ENCODE peak calls at places on chromosomes 5 and 9, in seven cellular contexts. G is GDM1; P is left kidney; N is activated T-cell treated with anti-CD3 and anti-CD28 coated beads for 24 hours; Y is glutamatergic neuron; W is stimulated activated CD4-positive, alpha-beta T cell treated with anti-CD3 and anti-CD28 coated beads, Interleukin-2, amount 100 ng/mL, for 4 hours; B is stimulated activated naive B cell treated with anti-CD40 and anti-IgM and Interleukin-4, amounts not matched to agents 10 μg/mL and 1 μg/mL and 100 μg/mL, for 72 hours. D is an unnamed sample.

GRCh38 chr5:125455041-125455440 is 708.6 kb upstream of the ZNF608 start:
- DNase-seq in P (no peak), W (no peak), Y (no peak), N (no peak), B (no peak), G (no peak), D (no peak)

GRCh38 chr9:120478208-120478607 is 101.8 kb downstream of the CDK5RAP2 start:
- DNase-seq in P (no peak), Y (no peak), B (no peak), N (no peak), G (no peak), W (no peak), D (no peak)

GRCh38 chr5:56814361-56814962 is 887 bp upstream of the MAP3K1 start:
- DNase-seq in G (no peak), W (no peak), N (no peak), Y (no peak), B (no peak), P (peak; percentile 74), D (no peak)

GRCh38 chr5:99122976-99123375 is 194.2 kb upstream of the CHD1 start:
- DNase-seq in W (no peak), B (no peak), P (no peak), Y (no peak), G (no peak), N (no peak), D (no peak)

GRCh38 chr5:157651623-157652376 is 438 bp downstream of the SOX30 start:
- DNase-seq in W (peak; percentile 75), B (peak; percentile 87), Y (peak; percentile 73), G (no peak), P (peak; percentile 93), N (peak; percentile 70), D (peak; percentile 11)

GRCh38 chr9:70609542-70610286 is 195.3 kb upstream of the KLF9 start:
- DNase-seq in P (no peak), W (no peak), Y (no peak), B (no peak), G (no peak), N (no peak), D (no peak)

GRCh38 chr9:108182950-108183381 is 672.8 kb downstream of the ACTL7B start:
- DNase-seq in Y (no peak), N (no peak), B (peak; percentile 77), P (no peak), G (no peak), W (no peak), D (no peak)

GRCh38 chr9:132288371-132288770 is 66.4 kb downstream of the SETX start:
- DNase-seq in P (no peak), W (no peak), G (no peak), B (no peak), N (no peak), Y (no peak), D (no peak)

GRCh38 chr5:1510151-1510561 is 13.6 kb downstream of the LPCAT1 start:
- DNase-seq in W (no peak), Y (peak; percentile 10), G (no peak), P (no peak), B (no peak), N (no peak), D (no peak)

GRCh38 chr5:38467353-38468040 is 88.9 kb downstream of the LIFR start:
- DNase-seq in G (no peak), P (peak; percentile 88), B (no peak), Y (no peak), W (no peak), N (no peak), D (no peak)

GRCh38 chr9:91680129-91680528 is 256.5 kb upstream of the NFIL3 start:
- DNase-seq in W (no peak), G (no peak), N (no peak), B (no peak), P (no peak), Y (no peak), D (no peak)

GRCh38 chr9:81791076-81791475 is 101.7 kb upstream of the TLE1 start:
- DNase-seq in Y (no peak), W (no peak), B (no peak), P (no peak), G (no peak), N (no peak), D (no peak)

GRCh38 chr9:77729177-77729576 is 81.1 kb upstream of the GNA14 start:
- DNase-seq in P (no peak), W (no peak), Y (no peak), N (no peak), G (no peak), B (no peak), D (no peak)

GRCh38 chr9:109401169-109401989 is 80.5 kb upstream of the EPB41L4B start:
- DNase-seq in P (peak; percentile 84), Y (peak; percentile 76), B (peak; percentile 67), N (no peak), W (no peak), G (no peak), D (no peak)

GRCh38 chr5:55096860-55097259 is 5.6 kb upstream of the GZMA start:
- DNase-seq in G (no peak), N (no peak), W (peak; percentile 9), B (no peak), P (no peak), Y (no peak), D (peak; percentile 68)

GRCh38 chr5:105982526-105982925 is 1688.2 kb downstream of the EFNA5 start:
- DNase-seq in N (no peak), Y (no peak), B (no peak), P (no peak), G (no peak), W (no peak), D (no peak)

GRCh38 chr5:44847453-44847852 is 38.7 kb downstream of the MRPS30 start:
- DNase-seq in Y (no peak), W (no peak), N (no peak), P (no peak), B (no peak), G (no peak), D (no peak)

GRCh38 chr9:133331641-133332380 is 4.2 kb downstream of the SURF6 start:
- DNase-seq in G (no peak), N (no peak), W (no peak), P (no peak), B (no peak), Y (no peak), D (no peak)

GRCh38 chr9:14542071-14542470 is 151.2 kb downstream of the ZDHHC21 start:
- DNase-seq in P (no peak), Y (no peak), W (no peak), N (no peak), G (no peak), B (no peak), D (no peak)

GRCh38 chr5:139178582-139178917 is 19.6 kb downstream of the SIL1 start:
- DNase-seq in N (no peak), G (no peak), P (no peak), W (no peak), Y (no peak), B (no peak), D (no peak)

GRCh38 chr5:3364433-3364832 is 231.2 kb upstream of the IRX1 start:
- DNase-seq in B (no peak), N (no peak), G (no peak), Y (no peak), W (no peak), P (no peak), D (no peak)

GRCh38 chr9:129752915-129753724 is at the start of gene PTGES:
- DNase-seq in N (peak; percentile 23), Y (peak; percentile 68), G (no peak), W (peak; percentile 48), P (peak; percentile 91), B (peak; percentile 28), D (no peak)

D was measured in NCI-H2029 treated with DMSO at 0.1 percent for 48 hours.